ENCODE peak calls at places on chromosome 3, in six cellular contexts. One of them, this sample, is unnamed. For H3K27me3 and H3K9me3, the result is how much of the 10 kb centered on the place peaks cover.

GRCh38 chr3:121660356-121661171 is at the start of gene HCLS1:
- DNase-seq in gastrocnemius medialis: peak
- DNase-seq in astrocyte: no peak
- DNase-seq in CD4-positive, alpha-beta memory T cell: peak
- DNase-seq in mammary epithelial cell: no peak
- DNase-seq in colonic mucosa: peak
- DNase-seq in this sample: no peak

GRCh38 chr3:195160257-195160898 is 110.6 kb downstream of the XXYLT1 start:
- DNase-seq in gastrocnemius medialis: no peak
- DNase-seq in colonic mucosa: no peak
- DNase-seq in mammary epithelial cell: no peak
- DNase-seq in CD4-positive, alpha-beta memory T cell: no peak
- DNase-seq in astrocyte: no peak
- DNase-seq in this sample: no peak

GRCh38 chr3:153250450-153250849 is 88.4 kb downstream of the RAP2B start:
- DNase-seq in mammary epithelial cell: no peak
- DNase-seq in colonic mucosa: no peak
- DNase-seq in CD4-positive, alpha-beta memory T cell: no peak
- DNase-seq in astrocyte: no peak
- DNase-seq in gastrocnemius medialis: no peak
- DNase-seq in this sample: no peak

GRCh38 chr3:58628823-58629562 is 37.6 kb downstream of the FAM3D start:
- DNase-seq in mammary epithelial cell: no peak
- DNase-seq in astrocyte: peak
- DNase-seq in CD4-positive, alpha-beta memory T cell: no peak
- DNase-seq in colonic mucosa: peak
- DNase-seq in gastrocnemius medialis: peak
- DNase-seq in this sample: no peak

GRCh38 chr3:11077466-11077865 is 76.8 kb upstream of the HRH1 start:
- DNase-seq in astrocyte: no peak
- DNase-seq in CD4-positive, alpha-beta memory T cell: no peak
- DNase-seq in colonic mucosa: no peak
- DNase-seq in gastrocnemius medialis: no peak
- DNase-seq in mammary epithelial cell: peak
- DNase-seq in this sample: no peak

GRCh38 chr3:73669268-73669667 is 44.5 kb upstream of the PDZRN3 start:
- DNase-seq in gastrocnemius medialis: no peak
- DNase-seq in mammary epithelial cell: no peak
- DNase-seq in colonic mucosa: no peak
- DNase-seq in CD4-positive, alpha-beta memory T cell: no peak
- DNase-seq in astrocyte: peak
- DNase-seq in this sample: no peak

GRCh38 chr3:46921041-46921440 is 43.5 kb downstream of the PTH1R start:
- DNase-seq in colonic mucosa: no peak
- DNase-seq in CD4-positive, alpha-beta memory T cell: no peak
- DNase-seq in astrocyte: no peak
- DNase-seq in mammary epithelial cell: no peak
- DNase-seq in gastrocnemius medialis: no peak
- DNase-seq in this sample: no peak

GRCh38 chr3:189099505-189100290 is 72.1 kb upstream of the TPRG1 start:
- DNase-seq in astrocyte: no peak
- DNase-seq in CD4-positive, alpha-beta memory T cell: no peak
- DNase-seq in colonic mucosa: no peak
- DNase-seq in gastrocnemius medialis: peak
- DNase-seq in mammary epithelial cell: no peak
- DNase-seq in this sample: no peak

GRCh38 chr3:13460341-13460736 is 19.8 kb upstream of the HDAC11 start:
- DNase-seq in astrocyte: no peak
- DNase-seq in CD4-positive, alpha-beta memory T cell: no peak
- DNase-seq in colonic mucosa: no peak
- DNase-seq in mammary epithelial cell: no peak
- DNase-seq in gastrocnemius medialis: no peak
- DNase-seq in this sample: no peak

GRCh38 chr3:147699175-147699838 is 290.1 kb downstream of the ZIC1 start:
- DNase-seq in colonic mucosa: no peak
- DNase-seq in gastrocnemius medialis: no peak
- DNase-seq in CD4-positive, alpha-beta memory T cell: no peak
- DNase-seq in mammary epithelial cell: peak
- DNase-seq in astrocyte: peak
- DNase-seq in this sample: no peak

GRCh38 chr3:155101398-155101797 is 21.3 kb downstream of the MME start:
- DNase-seq in mammary epithelial cell: no peak
- DNase-seq in colonic mucosa: no peak
- DNase-seq in gastrocnemius medialis: no peak
- DNase-seq in astrocyte: peak
- DNase-seq in CD4-positive, alpha-beta memory T cell: no peak
- DNase-seq in this sample: no peak

GRCh38 chr3:134449277-134449676 is 36.5 kb downstream of the ANAPC13 start:
- DNase-seq in gastrocnemius medialis: no peak
- DNase-seq in colonic mucosa: peak
- DNase-seq in CD4-positive, alpha-beta memory T cell: no peak
- DNase-seq in mammary epithelial cell: peak
- DNase-seq in astrocyte: no peak
- DNase-seq in this sample: no peak

GRCh38 chr3:45275006-45275704 is 49.1 kb upstream of the TMEM158 start:
- DNase-seq in gastrocnemius medialis: no peak
- DNase-seq in astrocyte: no peak
- DNase-seq in mammary epithelial cell: no peak
- DNase-seq in colonic mucosa: no peak
- DNase-seq in CD4-positive, alpha-beta memory T cell: no peak
- DNase-seq in this sample: no peak

GRCh38 chr3:146598486-146598885 is 6.7 kb downstream of the PLSCR5 start:
- DNase-seq in gastrocnemius medialis: no peak
- DNase-seq in mammary epithelial cell: peak
- DNase-seq in CD4-positive, alpha-beta memory T cell: no peak
- DNase-seq in astrocyte: peak
- DNase-seq in colonic mucosa: no peak
- DNase-seq in this sample: no peak

GRCh38 chr3:150761831-150762661 is 923 bp downstream of the SIAH2 start:
- DNase-seq in gastrocnemius medialis: peak
- DNase-seq in mammary epithelial cell: peak
- DNase-seq in colonic mucosa: peak
- DNase-seq in astrocyte: peak
- DNase-seq in CD4-positive, alpha-beta memory T cell: peak
- DNase-seq in this sample: no peak

GRCh38 chr3:71432044-71432970 is 151.2 kb downstream of the FOXP1 start:
- DNase-seq in gastrocnemius medialis: no peak
- DNase-seq in colonic mucosa: no peak
- DNase-seq in mammary epithelial cell: no peak
- DNase-seq in CD4-positive, alpha-beta memory T cell: no peak
- DNase-seq in astrocyte: peak
- DNase-seq in this sample: no peak
- H3K27ac ChIP-seq in gastrocnemius medialis: peak
- H3K27ac ChIP-seq in colonic mucosa: no peak
- H3K27ac ChIP-seq in mammary epithelial cell: no peak
- H3K27ac ChIP-seq in CD4-positive, alpha-beta memory T cell: peak
- H3K27ac ChIP-seq in astrocyte: no peak
- H3K27ac ChIP-seq in this sample: peak

DNA sequence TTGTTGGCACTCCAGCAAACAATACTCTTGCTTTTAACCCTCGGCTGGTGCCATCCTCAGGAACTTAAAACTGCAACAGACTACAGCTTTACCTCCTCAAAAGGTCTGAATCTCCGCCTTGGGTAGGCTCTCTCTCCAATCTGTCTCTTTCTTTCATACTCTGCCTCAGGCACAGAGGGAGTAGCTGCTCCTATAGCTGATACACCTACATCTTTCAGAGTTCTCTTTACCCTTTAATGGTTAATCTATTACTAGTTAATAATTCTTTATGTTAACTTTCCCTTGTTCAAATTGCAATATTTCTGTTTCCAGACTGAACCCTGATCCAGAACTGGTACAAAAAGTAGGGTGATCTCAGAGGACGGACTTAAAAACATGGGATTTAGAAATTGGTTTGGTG is 66.2 kb downstream of the MAP4 start:
- DNase-seq in CD4-positive, alpha-beta memory T cell: no peak
- DNase-seq in mammary epithelial cell: no peak
- DNase-seq in gastrocnemius medialis: no peak
- DNase-seq in colonic mucosa: no peak
- DNase-seq in astrocyte: no peak
- DNase-seq in this sample: no peak
- H3K27me3 ChIP-seq in CD4-positive, alpha-beta memory T cell: under half
- H3K27me3 ChIP-seq in mammary epithelial cell: under half
- H3K27me3 ChIP-seq in gastrocnemius medialis: under half
- H3K27me3 ChIP-seq in colonic mucosa: under half
- H3K27me3 ChIP-seq in astrocyte: under half
- H3K27me3 ChIP-seq in this sample: under half

DNA sequence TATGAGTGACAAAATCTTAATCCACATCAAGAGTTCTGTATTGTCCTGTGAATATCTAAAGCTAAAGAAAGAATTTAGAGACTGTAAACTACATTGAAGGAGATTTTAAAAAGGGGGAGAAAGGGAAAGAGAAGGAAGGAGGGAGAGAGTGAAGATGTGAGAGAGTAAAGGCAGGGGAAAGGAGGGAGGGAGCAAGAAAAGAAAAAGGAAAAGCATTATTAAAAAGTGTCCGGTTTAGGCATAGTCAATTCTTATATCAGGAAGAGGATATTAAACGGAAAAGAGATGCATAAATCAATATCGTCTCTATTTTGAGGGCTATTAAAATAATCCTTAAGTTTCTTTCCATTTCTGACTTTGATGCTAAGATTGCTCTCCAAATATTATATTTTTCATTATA is 332.1 kb downstream of the ROBO2 start:
- DNase-seq in mammary epithelial cell: no peak
- DNase-seq in colonic mucosa: no peak
- DNase-seq in CD4-positive, alpha-beta memory T cell: no peak
- DNase-seq in gastrocnemius medialis: no peak
- DNase-seq in astrocyte: no peak
- DNase-seq in this sample: no peak
- H3K9me3 ChIP-seq in mammary epithelial cell: under half
- H3K9me3 ChIP-seq in colonic mucosa: under half
- H3K9me3 ChIP-seq in CD4-positive, alpha-beta memory T cell: under half
- H3K9me3 ChIP-seq in gastrocnemius medialis: under half
- H3K9me3 ChIP-seq in astrocyte: under half
- H3K9me3 ChIP-seq in this sample: under half

DNA sequence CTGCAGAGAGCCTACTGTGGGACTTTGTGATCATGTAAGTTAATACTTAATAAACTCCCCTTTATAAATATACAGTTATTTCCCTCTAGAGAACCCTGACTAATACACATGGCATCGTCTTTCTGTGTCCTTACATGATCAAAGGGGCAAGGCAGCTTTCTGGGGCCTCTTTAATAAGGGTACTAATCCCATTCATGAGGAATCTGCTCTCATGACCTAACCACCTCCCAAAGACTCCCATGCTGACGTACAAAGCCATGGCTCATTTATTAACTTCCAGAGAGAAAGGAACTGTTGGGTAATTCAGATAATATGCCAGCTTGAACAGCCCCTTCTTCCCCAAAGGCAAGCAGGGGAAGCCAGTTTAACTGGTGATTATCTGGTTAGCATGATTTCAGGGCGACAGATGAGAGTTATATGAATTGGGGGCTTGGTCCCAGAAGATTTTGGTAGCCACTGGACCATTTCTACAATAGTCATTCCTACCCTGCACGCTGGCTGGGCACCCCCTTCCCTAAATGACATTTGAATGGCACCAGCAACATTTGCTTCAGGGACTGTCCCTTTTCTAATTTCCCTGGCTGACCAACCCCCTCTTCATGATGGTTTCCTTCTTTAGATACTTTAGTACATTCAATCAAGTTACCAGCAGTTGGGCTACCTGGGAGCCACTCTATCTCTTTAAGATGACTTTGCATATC is 83.6 kb upstream of the C3orf80 start:
- DNase-seq in gastrocnemius medialis: no peak
- DNase-seq in astrocyte: no peak
- DNase-seq in CD4-positive, alpha-beta memory T cell: no peak
- DNase-seq in colonic mucosa: no peak
- DNase-seq in mammary epithelial cell: no peak
- DNase-seq in this sample: no peak
- H3K27ac ChIP-seq in gastrocnemius medialis: no peak
- H3K27ac ChIP-seq in astrocyte: no peak
- H3K27ac ChIP-seq in CD4-positive, alpha-beta memory T cell: no peak
- H3K27ac ChIP-seq in colonic mucosa: no peak
- H3K27ac ChIP-seq in mammary epithelial cell: no peak
- H3K27ac ChIP-seq in this sample: no peak

DNA sequence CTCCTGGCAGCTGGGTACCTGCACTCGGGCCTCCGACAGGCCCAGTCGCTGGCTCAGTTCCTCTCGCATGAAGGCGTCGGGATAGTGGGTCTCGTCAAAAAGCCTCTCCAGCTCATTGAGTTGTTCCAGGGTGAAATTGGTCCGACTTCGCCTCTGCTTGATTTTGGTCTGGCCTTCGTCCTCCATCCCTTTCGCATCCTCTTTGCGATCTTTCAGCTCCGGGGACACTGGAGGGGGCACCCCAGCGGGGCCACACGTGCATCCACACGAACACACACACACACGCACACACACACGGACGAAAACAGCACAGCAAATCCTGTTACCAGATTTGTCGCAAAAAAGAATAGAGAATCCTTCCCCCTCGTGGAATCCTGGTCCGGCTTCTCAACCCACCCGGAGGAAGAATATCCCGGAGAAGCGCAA is 3.5 kb downstream of the SHOX2 start:
- DNase-seq in mammary epithelial cell: no peak
- DNase-seq in astrocyte: no peak
- DNase-seq in colonic mucosa: no peak
- DNase-seq in gastrocnemius medialis: no peak
- DNase-seq in CD4-positive, alpha-beta memory T cell: no peak
- DNase-seq in this sample: no peak
- H3K27me3 ChIP-seq in mammary epithelial cell: half or more
- H3K27me3 ChIP-seq in astrocyte: half or more
- H3K27me3 ChIP-seq in colonic mucosa: half or more
- H3K27me3 ChIP-seq in gastrocnemius medialis: half or more
- H3K27me3 ChIP-seq in CD4-positive, alpha-beta memory T cell: half or more
- H3K27me3 ChIP-seq in this sample: under half

GRCh38 chr3:128923607-128924385 is 44.4 kb downstream of the ACAD9 start:
- DNase-seq in colonic mucosa: no peak
- DNase-seq in gastrocnemius medialis: no peak
- DNase-seq in CD4-positive, alpha-beta memory T cell: peak
- DNase-seq in astrocyte: no peak
- DNase-seq in mammary epithelial cell: no peak
- DNase-seq in this sample: no peak
- H3K9me3 ChIP-seq in colonic mucosa: under half
- H3K9me3 ChIP-seq in gastrocnemius medialis: under half
- H3K9me3 ChIP-seq in CD4-positive, alpha-beta memory T cell: under half
- H3K9me3 ChIP-seq in astrocyte: under half
- H3K9me3 ChIP-seq in mammary epithelial cell: under half
- H3K9me3 ChIP-seq in this sample: under half

GRCh38 chr3:130644600-130645232 is 101.9 kb downstream of the PIK3R4 start:
- DNase-seq in colonic mucosa: no peak
- DNase-seq in astrocyte: no peak
- DNase-seq in mammary epithelial cell: no peak
- DNase-seq in gastrocnemius medialis: no peak
- DNase-seq in CD4-positive, alpha-beta memory T cell: no peak
- DNase-seq in this sample: no peak

GRCh38 chr3:130645261-130645660 is 101.4 kb downstream of the PIK3R4 start:
- DNase-seq in colonic mucosa: no peak
- DNase-seq in mammary epithelial cell: no peak
- DNase-seq in astrocyte: no peak
- DNase-seq in gastrocnemius medialis: no peak
- DNase-seq in CD4-positive, alpha-beta memory T cell: no peak
- DNase-seq in this sample: no peak

GRCh38 chr3:130648293-130648692 is 98.3 kb downstream of the PIK3R4 start:
- DNase-seq in mammary epithelial cell: no peak
- DNase-seq in gastrocnemius medialis: no peak
- DNase-seq in colonic mucosa: no peak
- DNase-seq in CD4-positive, alpha-beta memory T cell: no peak
- DNase-seq in astrocyte: no peak
- DNase-seq in this sample: no peak

GRCh38 chr3:130649061-130649654 is 97.5 kb downstream of the PIK3R4 start:
- DNase-seq in colonic mucosa: no peak
- DNase-seq in gastrocnemius medialis: no peak
- DNase-seq in astrocyte: no peak
- DNase-seq in mammary epithelial cell: no peak
- DNase-seq in CD4-positive, alpha-beta memory T cell: no peak
- DNase-seq in this sample: no peak
- H3K27ac ChIP-seq in colonic mucosa: no peak
- H3K27ac ChIP-seq in gastrocnemius medialis: no peak
- H3K27ac ChIP-seq in astrocyte: no peak
- H3K27ac ChIP-seq in mammary epithelial cell: no peak
- H3K27ac ChIP-seq in CD4-positive, alpha-beta memory T cell: no peak
- H3K27ac ChIP-seq in this sample: no peak

This sample was measured in thoracic aorta.